ENCODE peak calls at places on chromosome X, in nine cellular contexts. O is HCT116, G is IMR-90, A is heart left ventricle, P is upper lobe of left lung, W is testis, B is ovary, I is transverse colon, E is prostate gland. M is an unnamed sample.

GRCh38 chrX:63656871-63657580 is 128.0 kb downstream of the ARHGEF9 start:
- DNase-seq in O (no peak), G (peak), A (no peak), P (no peak), W (no peak), B (no peak), I (no peak), E (no peak), M (no peak)

GRCh38 chrX:26631385-26631784 is 415.4 kb downstream of the MAGEB5 start:
- DNase-seq in O (no peak), G (no peak), A (no peak), P (no peak), W (no peak), B (no peak), I (no peak), E (no peak), M (no peak)

GRCh38 chrX:23365541-23365940 is 30.9 kb downstream of the PTCHD1 start:
- DNase-seq in O (no peak), G (no peak), A (no peak), P (no peak), W (no peak), B (no peak), I (no peak), E (no peak), M (no peak)

GRCh38 chrX:37060999-37061398 is 52.8 kb downstream of the FAM47C start:
- DNase-seq in O (peak), G (peak), A (no peak), P (no peak), W (no peak), B (no peak), I (no peak), E (no peak), M (no peak)

GRCh38 chrX:125150231-125150630 is 169.4 kb upstream of the TEX13C start:
- DNase-seq in O (no peak), G (peak), A (no peak), P (no peak), W (no peak), B (no peak), I (no peak), E (no peak), M (no peak)

GRCh38 chrX:12794654-12795053 is 3.4 kb downstream of the PRPS2 start:
- DNase-seq in O (no peak), G (no peak), A (no peak), P (no peak), W (no peak), B (no peak), I (no peak), E (no peak), M (no peak)

GRCh38 chrX:77505227-77505626 is 58.0 kb downstream of the FGF16 start:
- DNase-seq in O (no peak), G (peak), A (no peak), P (no peak), W (no peak), B (no peak), I (no peak), E (no peak), M (no peak)

GRCh38 chrX:729583-730409 is 99.2 kb downstream of the SHOX start:
- DNase-seq in O (no peak), G (no peak), A (no peak), P (no peak), W (no peak), B (no peak), I (no peak), E (no peak), M (no peak)

GRCh38 chrX:144334577-144334976 is 450.7 kb downstream of the UBE2NL start:
- DNase-seq in O (no peak), G (no peak), A (no peak), P (no peak), W (peak), B (no peak), I (no peak), E (no peak), M (no peak)

GRCh38 chrX:148620023-148620422 is 119.6 kb downstream of the AFF2 start:
- DNase-seq in O (no peak), G (no peak), A (no peak), P (no peak), W (no peak), B (no peak), I (no peak), E (no peak), M (no peak)

GRCh38 chrX:39513836-39514235 is 583.9 kb downstream of the BCOR start:
- DNase-seq in O (no peak), G (no peak), A (no peak), P (no peak), W (peak), B (peak), I (no peak), E (no peak), M (no peak)

GRCh38 chrX:103254171-103254824 is 657 bp downstream of the TCEAL8 start:
- DNase-seq in O (peak), G (peak), A (peak), P (peak), W (peak), B (peak), I (peak), E (peak), M (peak)

GRCh38 chrX:112164420-112164819 is 81.8 kb upstream of the TRPC5 start:
- DNase-seq in O (no peak), G (no peak), A (no peak), P (no peak), W (no peak), B (no peak), I (no peak), E (no peak), M (no peak)

GRCh38 chrX:153462291-153462690 is 8.1 kb downstream of the HAUS7 start:
- DNase-seq in O (no peak), G (no peak), A (peak), P (no peak), W (no peak), B (no peak), I (no peak), E (no peak), M (no peak)

GRCh38 chrX:154355094-154355775 is 19.2 kb downstream of the FLNA start:
- DNase-seq in O (no peak), G (no peak), A (no peak), P (peak), W (no peak), B (no peak), I (no peak), E (no peak), M (peak)

GRCh38 chrX:101391831-101392230 is 1.0 kb downstream of the RPL36A start:
- DNase-seq in O (no peak), G (no peak), A (no peak), P (no peak), W (no peak), B (no peak), I (no peak), E (no peak), M (no peak)

GRCh38 chrX:74461384-74461783 is 40.1 kb downstream of the SLC16A2 start:
- DNase-seq in O (no peak), G (no peak), A (no peak), P (no peak), W (peak), B (no peak), I (no peak), E (no peak), M (no peak)

GRCh38 chrX:154600962-154601374 is 16.0 kb downstream of the CTAG1A start:
- DNase-seq in O (no peak), G (no peak), A (no peak), P (peak), W (no peak), B (no peak), I (no peak), E (no peak), M (no peak)

GRCh38 chrX:94831364-94831763 is 1157.4 kb downstream of the FAM133A start:
- DNase-seq in O (no peak), G (peak), A (no peak), P (no peak), W (no peak), B (no peak), I (no peak), E (no peak), M (no peak)

GRCh38 chrX:21757960-21758359 is at the start of gene SMPX:
- DNase-seq in O (no peak), G (no peak), A (no peak), P (no peak), W (no peak), B (no peak), I (no peak), E (no peak), M (no peak)

GRCh38 chrX:148049441-148049840 is 68.3 kb downstream of the FMR1NB start:
- DNase-seq in O (peak), G (peak), A (no peak), P (no peak), W (no peak), B (no peak), I (no peak), E (no peak), M (no peak)

GRCh38 chrX:10750581-10750980 is 130.2 kb upstream of the MID1 start:
- DNase-seq in O (no peak), G (peak), A (no peak), P (no peak), W (no peak), B (no peak), I (no peak), E (no peak), M (no peak)

GRCh38 chrX:47156611-47157520 is 11.8 kb downstream of the RBM10 start:
- DNase-seq in O (no peak), G (no peak), A (no peak), P (no peak), W (no peak), B (no peak), I (no peak), E (no peak), M (no peak)

GRCh38 chrX:134172588-134173259 is 64.3 kb upstream of the CCDC160 start:
- DNase-seq in O (no peak), G (no peak), A (peak), P (peak), W (peak), B (peak), I (peak), E (peak), M (peak)

GRCh38 chrX:53223068-53223693 is 1.8 kb downstream of the KDM5C start:
- DNase-seq in O (no peak), G (no peak), A (no peak), P (no peak), W (peak), B (no peak), I (peak), E (no peak), M (no peak)

GRCh38 chrX:153816821-153817220 is 13.5 kb downstream of the PDZD4 start:
- DNase-seq in O (no peak), G (no peak), A (no peak), P (no peak), W (no peak), B (no peak), I (no peak), E (no peak), M (no peak)

GRCh38 chrX:56233682-56234081 is 1.5 kb downstream of the KLF8 start:
- DNase-seq in O (peak), G (no peak), A (peak), P (peak), W (peak), B (peak), I (peak), E (peak), M (peak)

GRCh38 chrX:64093761-64094160 is 111.7 kb downstream of the AMER1 start:
- DNase-seq in O (no peak), G (peak), A (no peak), P (no peak), W (no peak), B (no peak), I (no peak), E (no peak), M (no peak)

GRCh38 chrX:47068720-47069119 is 9.5 kb upstream of the RGN start:
- DNase-seq in O (no peak), G (no peak), A (no peak), P (no peak), W (no peak), B (no peak), I (no peak), E (no peak), M (no peak)

GRCh38 chrX:45709381-45709780 is 508.7 kb upstream of the DIPK2B start:
- DNase-seq in O (no peak), G (peak), A (no peak), P (no peak), W (no peak), B (no peak), I (no peak), E (no peak), M (no peak)

GRCh38 chrX:1877780-1878179 is 262.9 kb downstream of the ASMT start:
- DNase-seq in O (no peak), G (no peak), A (no peak), P (no peak), W (no peak), B (no peak), I (no peak), E (no peak), M (no peak)
- TF ChIP-seq POLR2A in O (no peak), G (no peak), A (no peak), P (no peak), W (no peak), B (no peak), I (no peak), E (no peak), M (no peak)

GRCh38 chrX:31058284-31058683 is 13.6 kb downstream of the FTHL17 start:
- DNase-seq in O (no peak), G (no peak), A (no peak), P (no peak), W (no peak), B (no peak), I (no peak), E (no peak), M (no peak)
- H3K4me3 ChIP-seq in O (no peak), G (no peak), A (no peak), P (no peak), W (no peak), B (no peak), I (no peak), E (no peak), M (no peak)

GRCh38 chrX:38175140-38175539 is 45.5 kb downstream of the SRPX start:
- DNase-seq in O (peak), G (peak), A (no peak), P (no peak), W (peak), B (no peak), I (peak), E (peak), M (peak)
- TF ChIP-seq CTCF in O (peak), G (peak), A (no peak), P (no peak), W (no peak), B (no peak), I (peak), E (peak), M (no peak)

GRCh38 chrX:140274761-140275525 is 229.9 kb downstream of the SOX3 start:
- DNase-seq in O (no peak), G (peak), A (no peak), P (no peak), W (no peak), B (no peak), I (no peak), E (no peak), M (no peak)
- TF ChIP-seq POLR2A in O (no peak), G (no peak), A (no peak), P (no peak), W (no peak), B (no peak), I (no peak), E (no peak), M (no peak)

GRCh38 chrX:72069380-72070160 is 62.1 kb downstream of the RTL5 start:
- DNase-seq in O (no peak), G (no peak), A (no peak), P (no peak), W (peak), B (no peak), I (no peak), E (no peak), M (peak)
- H3K4me3 ChIP-seq in O (no peak), G (no peak), A (no peak), P (no peak), W (no peak), B (no peak), I (no peak), E (no peak), M (no peak)

GRCh38 chrX:115940348-115940747 is 230.2 kb upstream of the AGTR2 start:
- DNase-seq in O (no peak), G (no peak), A (no peak), P (no peak), W (no peak), B (no peak), I (no peak), E (no peak), M (no peak)
- TF ChIP-seq CTCF in O (no peak), G (no peak), A (no peak), P (no peak), W (no peak), B (no peak), I (no peak), E (no peak), M (no peak)

GRCh38 chrX:129523076-129524055 is at the start of gene SMARCA1:
- DNase-seq in O (peak), G (peak), A (peak), P (peak), W (peak), B (peak), I (peak), E (peak), M (peak)
- TF ChIP-seq POLR2A in O (no peak), G (peak), A (no peak), P (no peak), W (no peak), B (peak), I (no peak), E (peak), M (peak)

GRCh38 chrX:41449138-41449537 is 2.0 kb downstream of the NYX start:
- DNase-seq in O (no peak), G (no peak), A (no peak), P (no peak), W (no peak), B (no peak), I (no peak), E (no peak), M (no peak)
- H3K4me3 ChIP-seq in O (no peak), G (no peak), A (no peak), P (no peak), W (no peak), B (no peak), I (no peak), E (no peak), M (no peak)

M was measured in thyroid gland.